ENCODE peak calls at places on chromosomes 5 and 9, in four cellular contexts. D, B, U and K are unnamed samples.

GRCh38 chr5:143177263-143177994 is 226.1 kb downstream of the NR3C1 start:
- DNase-seq in B (no peak), U (no peak), D (no peak), K (no peak)

GRCh38 chr9:38096238-38096805 is 27.3 kb upstream of the SHB start:
- DNase-seq in D (no peak), B (no peak), U (no peak), K (no peak)

GRCh38 chr9:132630811-132631210 is 39.0 kb downstream of the DDX31 start:
- DNase-seq in D (no peak), B (no peak), U (no peak), K (no peak)

GRCh38 chr5:137217599-137218200 is 281.4 kb downstream of the SPOCK1 start:
- DNase-seq in U (no peak), D (no peak), B (no peak), K (no peak)

GRCh38 chr5:139651863-139652787 is 4.0 kb downstream of the CXXC5 start:
- DNase-seq in D (peak), B (peak), U (peak), K (peak)

GRCh38 chr5:39138182-39138487 is 63.9 kb upstream of the RICTOR start:
- DNase-seq in B (no peak), U (no peak), D (no peak), K (no peak)

GRCh38 chr5:125316913-125317545 is 570.6 kb upstream of the ZNF608 start:
- DNase-seq in B (no peak), U (no peak), D (no peak), K (no peak)

GRCh38 chr5:102799017-102799416 is 43.9 kb downstream of the PAM start:
- DNase-seq in U (no peak), B (no peak), D (no peak), K (no peak)

GRCh38 chr9:127140842-127141675 is 18.6 kb upstream of the ANGPTL2 start:
- DNase-seq in B (no peak), U (no peak), D (no peak), K (no peak)

GRCh38 chr5:138884094-138884493 is 9.0 kb upstream of the LRRTM2 start:
- DNase-seq in U (no peak), D (no peak), B (no peak), K (no peak)

GRCh38 chr5:158758666-158759065 is 341.1 kb downstream of the EBF1 start:
- DNase-seq in U (no peak), B (no peak), D (no peak), K (no peak)

GRCh38 chr9:17082343-17082742 is 52.5 kb upstream of the CNTLN start:
- DNase-seq in U (no peak), B (no peak), D (no peak), K (no peak)

GRCh38 chr9:109775516-109775915 is 4.5 kb upstream of the PALM2AKAP2 start:
- DNase-seq in B (no peak), U (no peak), D (no peak), K (no peak)

GRCh38 chr9:7790022-7790818 is 9.4 kb downstream of the DMAC1 start:
- DNase-seq in U (no peak), D (no peak), B (no peak), K (no peak)

GRCh38 chr9:27086818-27087680 is 22.0 kb upstream of the TEK start:
- DNase-seq in D (no peak), U (no peak), B (no peak), K (no peak)

GRCh38 chr5:155530046-155530445 is 516.5 kb downstream of the KIF4B start:
- DNase-seq in D (no peak), U (no peak), B (no peak), K (no peak)

GRCh38 chr9:34125681-34126206 is 754 bp downstream of the DCAF12 start:
- DNase-seq in U (no peak), B (no peak), D (no peak), K (no peak)

GRCh38 chr5:157476699-157477408 is 16.8 kb downstream of the NIPAL4 start:
- DNase-seq in B (no peak), D (no peak), U (no peak), K (no peak)

GRCh38 chr5:57831942-57832341 is 349.3 kb upstream of the ACTBL2 start:
- DNase-seq in B (no peak), D (no peak), U (no peak), K (no peak)